ENCODE peak calls at places on chromosomes 16 and 17, in ten cellular contexts. Q is activated gamma-delta T cell treated with Interleukin-2 at 50 U/mL for 16 hours; M is GM18507; F is EL; T is effector memory CD4-positive, alpha-beta T cell; D is C1 segment of cervical spinal cord; K is activated T-helper 1 cell treated with Interleukin-2 at 50 U/mL for 16 hours; N is glutamatergic neuron; P is activated naive CD4-positive, alpha-beta T cell treated with anti-CD3 and anti-CD28 coated beads, Interleukin-2, amount 50 U/mL, for 16 hours; U is fibroblast of pulmonary artery. I is an unnamed sample.
A peak's percentile ranks its signal among the peaks of the same experiment; 100 is the strongest.

GRCh38 chr17:41800601-41801373 is 11.0 kb downstream of the P3H4 start:
- DNase-seq in U (peak; percentile 44), F (peak; percentile 57), N (no peak), Q (no peak), T (no peak), K (no peak), D (no peak), P (no peak), M (no peak), I (no peak)

GRCh38 chr16:8730335-8730915 is 56.0 kb downstream of the ABAT start:
- DNase-seq in M (no peak), F (no peak), Q (no peak), N (no peak), K (no peak), P (no peak), T (no peak), D (no peak), U (no peak), I (no peak)

GRCh38 chr16:27208809-27209208 is 5.5 kb downstream of the KDM8 start:
- DNase-seq in D (no peak), P (no peak), F (no peak), T (no peak), Q (no peak), K (no peak), M (no peak), U (no peak), N (no peak), I (no peak)

GRCh38 chr17:81928497-81929252 is 1.1 kb upstream of the MAFG start:
- DNase-seq in D (no peak), U (no peak), M (no peak), P (no peak), F (peak; percentile 32), T (no peak), Q (no peak), K (no peak), N (no peak), I (no peak)

GRCh38 chr17:77494664-77495435 is 354.1 kb downstream of the SEC14L1 start:
- DNase-seq in N (peak; percentile 83), K (peak; percentile 59), M (peak; percentile 84), U (peak; percentile 79), D (peak; percentile 52), P (peak; percentile 74), F (peak; percentile 73), T (peak; percentile 72), Q (peak; percentile 74), I (peak; percentile 63)

GRCh38 chr17:81259058-81259605 is 20.0 kb downstream of the NDUFAF8 start:
- DNase-seq in F (no peak), T (no peak), M (no peak), D (no peak), Q (no peak), N (no peak), U (no peak), P (no peak), K (no peak), I (no peak)

GRCh38 chr16:88911148-88911945 is 44.9 kb upstream of the PABPN1L start:
- DNase-seq in D (no peak), P (no peak), K (no peak), N (no peak), Q (no peak), T (no peak), F (no peak), U (no peak), M (no peak), I (no peak)

GRCh38 chr17:18213666-18214270 is 11.7 kb upstream of the LLGL1 start:
- DNase-seq in P (no peak), Q (no peak), U (no peak), D (no peak), F (no peak), T (no peak), M (no peak), N (no peak), K (no peak), I (no peak)

GRCh38 chr17:16381496-16381820 is 567 bp downstream of the UBB start:
- DNase-seq in P (no peak), N (no peak), Q (no peak), T (no peak), K (no peak), M (no peak), U (peak; percentile 46), D (no peak), F (peak; percentile 21), I (peak; percentile 14)

GRCh38 chr17:47705536-47706481 is 11.8 kb downstream of the TBKBP1 start:
- DNase-seq in K (no peak), F (no peak), N (no peak), T (no peak), Q (peak; percentile 46), U (no peak), D (no peak), M (no peak), P (peak; percentile 56), I (no peak)

GRCh38 chr16:30354423-30355143 is 525 bp downstream of the CD2BP2 start:
- DNase-seq in F (no peak), M (no peak), T (no peak), K (no peak), N (peak; percentile 66), P (no peak), U (no peak), D (no peak), Q (no peak), I (no peak)

I was measured in HCEC 1CT.